ENCODE peak calls at places on chromosome 3, in eight cellular contexts. One of them, this sample, is unnamed.

GRCh38 chr3:9214599-9214998 is 34.8 kb downstream of the SRGAP3 start:
- DNase-seq in hippocampal formation: no peak
- DNase-seq in ecto neural progenitor cell: no peak
- DNase-seq in ovary: no peak
- DNase-seq in glutamatergic neuron: no peak
- DNase-seq in stimulated activated CD4-positive, alpha-beta T cell treated with anti-CD3 and anti-CD28 coated beads, Interleukin-2, amount 100 ng/mL, for 4 hours: no peak
- DNase-seq in AG08395: peak
- DNase-seq in fibroblast of lung: peak
- DNase-seq in this sample: no peak

GRCh38 chr3:72171461-72171860 is 386.5 kb upstream of the PROK2 start:
- DNase-seq in hippocampal formation: peak
- DNase-seq in ecto neural progenitor cell: no peak
- DNase-seq in ovary: no peak
- DNase-seq in glutamatergic neuron: no peak
- DNase-seq in stimulated activated CD4-positive, alpha-beta T cell treated with anti-CD3 and anti-CD28 coated beads, Interleukin-2, amount 100 ng/mL, for 4 hours: no peak
- DNase-seq in AG08395: peak
- DNase-seq in fibroblast of lung: peak
- DNase-seq in this sample: peak

GRCh38 chr3:124467980-124468902 is 262.0 kb upstream of the UMPS start:
- DNase-seq in hippocampal formation: peak
- DNase-seq in ecto neural progenitor cell: peak
- DNase-seq in ovary: peak
- DNase-seq in glutamatergic neuron: peak
- DNase-seq in stimulated activated CD4-positive, alpha-beta T cell treated with anti-CD3 and anti-CD28 coated beads, Interleukin-2, amount 100 ng/mL, for 4 hours: no peak
- DNase-seq in AG08395: peak
- DNase-seq in fibroblast of lung: peak
- DNase-seq in this sample: peak

GRCh38 chr3:196948442-196949365 is 6.4 kb upstream of the NCBP2 start:
- DNase-seq in hippocampal formation: no peak
- DNase-seq in ecto neural progenitor cell: no peak
- DNase-seq in ovary: no peak
- DNase-seq in glutamatergic neuron: peak
- DNase-seq in stimulated activated CD4-positive, alpha-beta T cell treated with anti-CD3 and anti-CD28 coated beads, Interleukin-2, amount 100 ng/mL, for 4 hours: no peak
- DNase-seq in AG08395: no peak
- DNase-seq in fibroblast of lung: no peak
- DNase-seq in this sample: no peak

GRCh38 chr3:186273586-186273985 is 88.4 kb downstream of the DGKG start:
- DNase-seq in hippocampal formation: no peak
- DNase-seq in ecto neural progenitor cell: no peak
- DNase-seq in ovary: no peak
- DNase-seq in glutamatergic neuron: no peak
- DNase-seq in stimulated activated CD4-positive, alpha-beta T cell treated with anti-CD3 and anti-CD28 coated beads, Interleukin-2, amount 100 ng/mL, for 4 hours: no peak
- DNase-seq in AG08395: no peak
- DNase-seq in fibroblast of lung: no peak
- DNase-seq in this sample: no peak

GRCh38 chr3:179279837-179280236 is 28.9 kb upstream of the KCNMB3 start:
- DNase-seq in hippocampal formation: no peak
- DNase-seq in ecto neural progenitor cell: no peak
- DNase-seq in ovary: no peak
- DNase-seq in glutamatergic neuron: no peak
- DNase-seq in stimulated activated CD4-positive, alpha-beta T cell treated with anti-CD3 and anti-CD28 coated beads, Interleukin-2, amount 100 ng/mL, for 4 hours: no peak
- DNase-seq in AG08395: no peak
- DNase-seq in fibroblast of lung: no peak
- DNase-seq in this sample: no peak

GRCh38 chr3:53258600-53259426 is 3.0 kb upstream of the TKT start:
- DNase-seq in hippocampal formation: peak
- DNase-seq in ecto neural progenitor cell: no peak
- DNase-seq in ovary: no peak
- DNase-seq in glutamatergic neuron: no peak
- DNase-seq in stimulated activated CD4-positive, alpha-beta T cell treated with anti-CD3 and anti-CD28 coated beads, Interleukin-2, amount 100 ng/mL, for 4 hours: no peak
- DNase-seq in AG08395: no peak
- DNase-seq in fibroblast of lung: no peak
- DNase-seq in this sample: no peak

GRCh38 chr3:12922881-12923431 is 81.6 kb upstream of the RPL32 start:
- DNase-seq in hippocampal formation: no peak
- DNase-seq in ecto neural progenitor cell: no peak
- DNase-seq in ovary: no peak
- DNase-seq in glutamatergic neuron: no peak
- DNase-seq in stimulated activated CD4-positive, alpha-beta T cell treated with anti-CD3 and anti-CD28 coated beads, Interleukin-2, amount 100 ng/mL, for 4 hours: no peak
- DNase-seq in AG08395: no peak
- DNase-seq in fibroblast of lung: no peak
- DNase-seq in this sample: no peak

GRCh38 chr3:23831517-23832394 is 26.0 kb downstream of the UBE2E1 start:
- DNase-seq in hippocampal formation: no peak
- DNase-seq in ecto neural progenitor cell: no peak
- DNase-seq in ovary: no peak
- DNase-seq in glutamatergic neuron: no peak
- DNase-seq in stimulated activated CD4-positive, alpha-beta T cell treated with anti-CD3 and anti-CD28 coated beads, Interleukin-2, amount 100 ng/mL, for 4 hours: no peak
- DNase-seq in AG08395: no peak
- DNase-seq in fibroblast of lung: no peak
- DNase-seq in this sample: no peak

GRCh38 chr3:53226142-53226840 is 29.5 kb downstream of the TKT start:
- DNase-seq in hippocampal formation: no peak
- DNase-seq in ecto neural progenitor cell: no peak
- DNase-seq in ovary: no peak
- DNase-seq in glutamatergic neuron: no peak
- DNase-seq in stimulated activated CD4-positive, alpha-beta T cell treated with anti-CD3 and anti-CD28 coated beads, Interleukin-2, amount 100 ng/mL, for 4 hours: no peak
- DNase-seq in AG08395: no peak
- DNase-seq in fibroblast of lung: no peak
- DNase-seq in this sample: no peak

GRCh38 chr3:190183121-190183520 is 62.4 kb upstream of the P3H2 start:
- DNase-seq in hippocampal formation: peak
- DNase-seq in ecto neural progenitor cell: no peak
- DNase-seq in ovary: no peak
- DNase-seq in glutamatergic neuron: no peak
- DNase-seq in stimulated activated CD4-positive, alpha-beta T cell treated with anti-CD3 and anti-CD28 coated beads, Interleukin-2, amount 100 ng/mL, for 4 hours: no peak
- DNase-seq in AG08395: peak
- DNase-seq in fibroblast of lung: peak
- DNase-seq in this sample: no peak

GRCh38 chr3:187641319-187641976 is 28.7 kb downstream of the SST start:
- DNase-seq in hippocampal formation: no peak
- DNase-seq in ecto neural progenitor cell: no peak
- DNase-seq in ovary: no peak
- DNase-seq in glutamatergic neuron: no peak
- DNase-seq in stimulated activated CD4-positive, alpha-beta T cell treated with anti-CD3 and anti-CD28 coated beads, Interleukin-2, amount 100 ng/mL, for 4 hours: no peak
- DNase-seq in AG08395: no peak
- DNase-seq in fibroblast of lung: no peak
- DNase-seq in this sample: no peak

GRCh38 chr3:45590256-45590655 is 4.3 kb upstream of the LIMD1 start:
- DNase-seq in hippocampal formation: no peak
- DNase-seq in ecto neural progenitor cell: no peak
- DNase-seq in ovary: no peak
- DNase-seq in glutamatergic neuron: no peak
- DNase-seq in stimulated activated CD4-positive, alpha-beta T cell treated with anti-CD3 and anti-CD28 coated beads, Interleukin-2, amount 100 ng/mL, for 4 hours: no peak
- DNase-seq in AG08395: no peak
- DNase-seq in fibroblast of lung: no peak
- DNase-seq in this sample: no peak

GRCh38 chr3:50674349-50675178 is at the start of gene DOCK3:
- DNase-seq in hippocampal formation: peak
- DNase-seq in ecto neural progenitor cell: peak
- DNase-seq in ovary: peak
- DNase-seq in glutamatergic neuron: peak
- DNase-seq in stimulated activated CD4-positive, alpha-beta T cell treated with anti-CD3 and anti-CD28 coated beads, Interleukin-2, amount 100 ng/mL, for 4 hours: peak
- DNase-seq in AG08395: peak
- DNase-seq in fibroblast of lung: peak
- DNase-seq in this sample: peak

GRCh38 chr3:129616713-129617112 is 10.2 kb upstream of the PLXND1 start:
- DNase-seq in hippocampal formation: no peak
- DNase-seq in ecto neural progenitor cell: no peak
- DNase-seq in ovary: peak
- DNase-seq in glutamatergic neuron: no peak
- DNase-seq in stimulated activated CD4-positive, alpha-beta T cell treated with anti-CD3 and anti-CD28 coated beads, Interleukin-2, amount 100 ng/mL, for 4 hours: no peak
- DNase-seq in AG08395: peak
- DNase-seq in fibroblast of lung: peak
- DNase-seq in this sample: no peak

GRCh38 chr3:128482857-128483656 is 9.9 kb downstream of the GATA2 start:
- DNase-seq in hippocampal formation: no peak
- DNase-seq in ecto neural progenitor cell: no peak
- DNase-seq in ovary: no peak
- DNase-seq in glutamatergic neuron: peak
- DNase-seq in stimulated activated CD4-positive, alpha-beta T cell treated with anti-CD3 and anti-CD28 coated beads, Interleukin-2, amount 100 ng/mL, for 4 hours: no peak
- DNase-seq in AG08395: peak
- DNase-seq in fibroblast of lung: peak
- DNase-seq in this sample: no peak